ENCODE peak calls at places on chromosomes 2 and 18, in seven cellular contexts. Z, O, X, A, G, D and S are unnamed samples.

GRCh38 chr2:64942693-64943092 is 46.5 kb upstream of the SLC1A4 start:
- DNase-seq in Z (no peak), G (no peak), A (no peak), D (no peak), X (no peak), O (no peak), S (no peak)

GRCh38 chr2:240278661-240279060 is 138.2 kb upstream of the OTOS start:
- DNase-seq in A (no peak), G (no peak), Z (no peak), O (no peak), D (no peak), X (no peak), S (no peak)

GRCh38 chr2:235230809-235231601 is 262.8 kb upstream of the AGAP1 start:
- DNase-seq in G (no peak), A (peak; percentile 93), D (no peak), Z (peak; percentile 13), X (no peak), O (no peak), S (no peak)

GRCh38 chr18:35581555-35582309 is at the start of gene GALNT1:
- DNase-seq in X (no peak), Z (no peak), O (no peak), D (no peak), A (no peak), G (peak; percentile 51), S (peak; percentile 49)

GRCh38 chr18:79634593-79634992 is 45.0 kb upstream of the CTDP1 start:
- DNase-seq in O (peak; percentile 58), A (no peak), Z (no peak), G (no peak), X (no peak), D (no peak), S (no peak)

GRCh38 chr2:128445533-128445900 is 126.8 kb upstream of the HS6ST1 start:
- DNase-seq in Z (no peak), G (no peak), D (no peak), O (peak; percentile 45), X (no peak), A (no peak), S (no peak)

GRCh38 chr2:65473045-65473444 is 40.6 kb upstream of the SPRED2 start:
- DNase-seq in A (no peak), O (no peak), X (no peak), Z (no peak), G (no peak), D (no peak), S (no peak)

GRCh38 chr2:217691920-217692666 is 310.7 kb downstream of the TNS1 start:
- DNase-seq in X (no peak), G (no peak), D (peak; percentile 42), A (no peak), O (peak; percentile 91), Z (no peak), S (no peak)